ENCODE peak calls at places on chromosomes 4 and X, in five cellular contexts. H is K562, B is A549, W is HepG2, A is GM12878. T is an unnamed sample.

GRCh38 chr4:177163532-177163931 is 146.1 kb upstream of the NEIL3 start:
- DNase-seq in B (no peak), W (no peak), H (no peak), A (no peak), T (no peak)

GRCh38 chr4:184345573-184345922 is 127.9 kb upstream of the ENPP6 start:
- DNase-seq in A (no peak), B (no peak), H (peak), W (no peak), T (no peak)

GRCh38 chrX:66676990-66677389 is 38.1 kb upstream of the EDA2R start:
- DNase-seq in W (no peak), A (no peak), H (no peak), B (no peak), T (no peak)

GRCh38 chr4:47933798-47934197 is 19.4 kb upstream of the NFXL1 start:
- DNase-seq in B (peak), H (peak), W (peak), A (no peak), T (peak)

GRCh38 chrX:124028177-124028576 is 66.7 kb downstream of the STAG2 start:
- DNase-seq in H (no peak), A (no peak), B (no peak), W (no peak), T (no peak)

GRCh38 chr4:5785806-5786680 is 75.0 kb downstream of the EVC start:
- DNase-seq in A (no peak), H (no peak), W (no peak), B (peak), T (no peak)

GRCh38 chr4:133982533-133983224 is 218.9 kb downstream of the PABPC4L start:
- DNase-seq in A (no peak), H (no peak), W (no peak), B (no peak), T (no peak)

GRCh38 chr4:175339100-175339707 is 421.0 kb downstream of the ADAM29 start:
- DNase-seq in B (no peak), H (no peak), A (no peak), W (no peak), T (no peak)

GRCh38 chrX:129679856-129680255 is 25.1 kb upstream of the APLN start:
- DNase-seq in H (no peak), A (no peak), B (no peak), W (no peak), T (no peak)

GRCh38 chr4:20252656-20253271 is 1.1 kb downstream of the SLIT2 start:
- DNase-seq in H (no peak), A (no peak), W (no peak), B (no peak), T (peak)

GRCh38 chr4:123107444-123108252 is 185.3 kb upstream of the NUDT6 start:
- DNase-seq in A (no peak), B (no peak), H (no peak), W (no peak), T (no peak)

GRCh38 chr4:54954656-54955388 is 170.6 kb downstream of the KDR start:
- DNase-seq in W (no peak), A (no peak), H (no peak), B (no peak), T (no peak)

GRCh38 chr4:78704981-78705757 is 71.0 kb upstream of the BMP2K start:
- DNase-seq in H (no peak), A (no peak), B (peak), W (peak), T (no peak)

GRCh38 chr4:6658635-6659075 is 18.2 kb downstream of the MRFAP1 start:
- DNase-seq in B (no peak), W (no peak), H (no peak), A (no peak), T (peak)

GRCh38 chr4:183256756-183257385 is 63.2 kb downstream of the CLDN22 start:
- DNase-seq in A (no peak), B (peak), H (peak), W (peak), T (peak)

GRCh38 chr4:26406346-26406975 is 83.8 kb downstream of the CCKAR start:
- DNase-seq in B (no peak), H (no peak), A (no peak), W (no peak), T (peak)

GRCh38 chrX:36963069-36963808 is 44.9 kb upstream of the FAM47C start:
- DNase-seq in H (no peak), B (no peak), W (no peak), A (no peak), T (peak)

GRCh38 chr4:125187621-125188176 is 127.1 kb upstream of the FAT4 start:
- DNase-seq in H (no peak), A (no peak), W (no peak), B (no peak), T (no peak)

GRCh38 chr4:3867403-3868100 is 101.4 kb downstream of the ADRA2C start:
- DNase-seq in B (no peak), W (no peak), H (no peak), A (no peak), T (no peak)

GRCh38 chrX:132365490-132365889 is 123.3 kb downstream of the MBNL3 start:
- DNase-seq in H (no peak), A (no peak), B (no peak), W (no peak), T (no peak)

GRCh38 chrX:38236901-38237615 is 16.4 kb upstream of the SRPX start:
- DNase-seq in B (no peak), H (no peak), W (no peak), A (no peak), T (no peak)

GRCh38 chr4:169270156-169270809 is 473 bp downstream of the SH3RF1 start:
- DNase-seq in B (peak), H (peak), W (no peak), A (no peak), T (peak)

GRCh38 chr4:148786699-148787098 is 344.5 kb upstream of the NR3C2 start:
- DNase-seq in A (no peak), B (no peak), W (no peak), H (no peak), T (no peak)

GRCh38 chrX:17859609-17860178 is 1.4 kb downstream of the RAI2 start:
- DNase-seq in W (no peak), A (no peak), B (no peak), H (no peak), T (peak)

GRCh38 chr4:722181-722725 is 16.6 kb downstream of the PCGF3 start:
- DNase-seq in H (no peak), A (no peak), B (no peak), W (no peak), T (no peak)

GRCh38 chr4:169059294-169060201 is 49.5 kb upstream of the CBR4 start:
- DNase-seq in W (no peak), H (no peak), B (no peak), A (no peak), T (no peak)

GRCh38 chr4:71261633-71262121 is 77.1 kb upstream of the SLC4A4 start:
- DNase-seq in A (peak), W (no peak), B (no peak), H (no peak), T (no peak)

DNA sequence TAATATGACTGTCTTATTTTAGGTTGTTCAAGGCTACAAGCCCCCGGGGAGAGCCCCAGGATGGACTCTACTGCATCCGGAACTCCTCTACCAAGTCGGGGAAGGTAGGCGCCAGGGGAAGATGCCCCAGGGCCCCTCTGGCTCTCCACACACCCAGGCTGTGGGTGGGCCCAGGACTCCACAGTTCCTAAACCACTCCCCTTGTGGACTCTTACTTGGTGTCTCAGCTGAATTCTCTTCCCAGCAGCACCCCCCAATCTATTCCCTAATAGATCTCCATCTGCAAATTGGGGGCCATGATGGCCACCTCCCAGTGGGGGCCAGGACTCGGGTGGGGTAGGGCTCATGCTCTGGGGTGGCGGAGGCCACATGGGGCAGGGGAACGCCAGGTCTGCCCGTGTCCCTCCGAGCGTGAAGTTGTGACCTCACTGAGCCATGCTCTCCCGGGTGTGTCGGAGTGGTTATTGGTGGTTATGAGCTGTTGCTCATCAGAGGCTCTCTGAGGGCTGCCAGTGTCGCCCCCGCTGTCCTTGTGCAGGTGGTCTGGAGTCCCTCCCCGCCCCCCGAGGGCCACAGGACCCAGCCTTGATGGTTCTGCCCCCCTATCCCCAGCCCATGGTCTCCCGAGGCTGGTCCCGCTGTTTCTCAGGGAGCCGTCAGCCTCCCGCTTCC is 11.2 kb upstream of the ADD1 start:
- DNase-seq in B (no peak), H (no peak), A (no peak), W (no peak), T (no peak)
- TF ChIP-seq JUNB in B (no peak), H (no peak), A (no peak), W (no peak), T (no peak)

GRCh38 chrX:43564953-43565352 is 91.1 kb upstream of the MAOA start:
- DNase-seq in W (no peak), A (no peak), H (no peak), B (no peak), T (no peak)

GRCh38 chrX:43560247-43560946 is 95.7 kb upstream of the MAOA start:
- DNase-seq in W (no peak), B (no peak), A (no peak), H (no peak), T (no peak)

GRCh38 chrX:43562372-43562771 is 93.7 kb upstream of the MAOA start:
- DNase-seq in H (no peak), W (no peak), B (peak), A (no peak), T (no peak)

DNA sequence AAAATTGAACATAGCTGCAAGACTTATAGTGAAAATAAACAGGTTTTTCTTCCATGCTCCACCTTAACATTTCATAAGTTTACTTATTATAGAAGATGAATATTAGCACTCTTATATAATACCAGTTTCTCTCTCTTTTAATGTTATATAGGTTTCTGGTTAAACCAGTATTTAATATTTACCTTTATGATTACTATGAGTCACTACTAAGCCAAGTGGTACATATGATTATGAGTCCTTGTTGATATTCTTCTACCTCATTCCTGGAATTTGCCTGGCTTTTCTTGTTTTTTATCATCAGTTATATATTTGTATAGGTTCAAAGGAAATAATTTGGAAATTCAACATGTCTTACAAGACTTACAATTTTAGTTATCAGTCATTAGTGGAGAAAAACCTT is 89.9 kb upstream of the MAOA start:
- DNase-seq in A (no peak), B (no peak), W (no peak), H (no peak), T (no peak)
- H3K27ac ChIP-seq in A (no peak), B (no peak), W (no peak), H (no peak), T (no peak)

GRCh38 chr4:186347743-186348142 is 81.8 kb downstream of the F11 start:
- DNase-seq in W (no peak), A (no peak), H (no peak), B (no peak), T (peak)

GRCh38 chr4:186341655-186342054 is 75.7 kb downstream of the F11 start:
- DNase-seq in H (no peak), A (no peak), W (no peak), B (no peak), T (no peak)

GRCh38 chr4:186348433-186348832 is 82.4 kb downstream of the F11 start:
- DNase-seq in B (no peak), H (no peak), W (no peak), A (no peak), T (no peak)

GRCh38 chr4:186342582-186342981 is 76.6 kb downstream of the F11 start:
- DNase-seq in B (peak), A (no peak), W (no peak), H (no peak), T (no peak)

DNA sequence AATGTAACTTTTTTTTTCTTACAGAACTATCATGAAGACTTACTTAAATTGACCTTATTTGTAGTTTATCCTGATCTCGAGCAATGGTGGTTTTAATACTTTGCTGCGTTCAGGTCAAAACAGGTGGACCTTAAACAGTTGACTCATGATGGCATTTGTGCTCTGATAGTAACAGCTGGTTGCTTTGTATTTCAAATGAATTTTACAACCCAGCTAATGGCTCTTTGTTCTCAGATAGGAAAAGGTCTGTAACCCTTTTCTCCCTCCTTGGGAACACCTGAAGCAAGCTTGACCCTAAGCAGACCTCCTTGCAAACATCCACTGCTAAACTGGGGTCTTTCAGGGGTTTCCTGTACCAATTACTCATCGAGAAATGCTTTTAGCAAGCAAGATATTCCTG is 79.2 kb downstream of the F11 start:
- DNase-seq in A (no peak), B (no peak), H (no peak), W (no peak), T (peak)
- TF ChIP-seq JUNB in A (no peak), B (no peak), H (no peak), W (no peak), T (no peak)

DNA sequence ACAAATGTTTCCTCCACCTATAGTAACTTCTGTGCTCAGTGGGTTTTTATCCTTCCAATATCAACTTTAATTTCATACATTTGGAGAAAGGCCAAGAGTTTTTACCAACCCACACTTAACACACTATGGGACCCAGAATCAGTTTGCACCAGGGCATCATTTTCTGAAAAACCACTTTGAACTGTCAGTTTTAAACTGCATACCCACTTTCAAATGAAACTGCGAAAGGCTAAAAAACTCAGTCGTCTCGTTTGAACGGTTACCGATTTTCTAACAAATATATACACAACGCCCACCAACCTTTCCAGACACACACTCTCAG is 440 bp downstream of the ABCG2 start:
- DNase-seq in H (no peak), W (no peak), A (no peak), B (no peak), T (no peak)
- H3K27ac ChIP-seq in H (no peak), W (peak), A (no peak), B (peak), T (no peak)